ENCODE peak calls at places on chromosomes 4 and X, in six cellular contexts. One of them, this sample, is unnamed.

GRCh38 chrX:10900585-10901289 is 210.4 kb upstream of the HCCS start:
- DNase-seq in A549: peak
- DNase-seq in IMR-90: peak
- DNase-seq in sigmoid colon: no peak
- DNase-seq in body of pancreas: no peak
- DNase-seq in Peyer's patch: no peak
- DNase-seq in this sample: no peak

GRCh38 chr4:41940834-41941233 is 5.6 kb downstream of the TMEM33 start:
- DNase-seq in A549: no peak
- DNase-seq in IMR-90: peak
- DNase-seq in sigmoid colon: no peak
- DNase-seq in body of pancreas: no peak
- DNase-seq in Peyer's patch: no peak
- DNase-seq in this sample: no peak

GRCh38 chr4:54855221-54855854 is 197.6 kb downstream of the KIT start:
- DNase-seq in A549: no peak
- DNase-seq in IMR-90: no peak
- DNase-seq in sigmoid colon: no peak
- DNase-seq in body of pancreas: no peak
- DNase-seq in Peyer's patch: no peak
- DNase-seq in this sample: no peak

GRCh38 chrX:82218361-82218760 is 1016.5 kb downstream of the SH3BGRL start:
- DNase-seq in A549: peak
- DNase-seq in IMR-90: peak
- DNase-seq in sigmoid colon: no peak
- DNase-seq in body of pancreas: no peak
- DNase-seq in Peyer's patch: no peak
- DNase-seq in this sample: no peak

GRCh38 chr4:2042207-2042946 is 16.8 kb upstream of the NAT8L start:
- DNase-seq in A549: no peak
- DNase-seq in IMR-90: no peak
- DNase-seq in sigmoid colon: no peak
- DNase-seq in body of pancreas: peak
- DNase-seq in Peyer's patch: peak
- DNase-seq in this sample: no peak

GRCh38 chr4:38154681-38155588 is 194.7 kb downstream of the PTTG2 start:
- DNase-seq in A549: peak
- DNase-seq in IMR-90: no peak
- DNase-seq in sigmoid colon: no peak
- DNase-seq in body of pancreas: peak
- DNase-seq in Peyer's patch: no peak
- DNase-seq in this sample: peak

GRCh38 chr4:179415842-179416223 is 1973.6 kb upstream of the AGA start:
- DNase-seq in A549: peak
- DNase-seq in IMR-90: peak
- DNase-seq in sigmoid colon: no peak
- DNase-seq in body of pancreas: no peak
- DNase-seq in Peyer's patch: no peak
- DNase-seq in this sample: no peak

GRCh38 chrX:49184294-49185061 is 1.7 kb downstream of the PRICKLE3 start:
- DNase-seq in A549: peak
- DNase-seq in IMR-90: peak
- DNase-seq in sigmoid colon: peak
- DNase-seq in body of pancreas: peak
- DNase-seq in Peyer's patch: peak
- DNase-seq in this sample: peak

GRCh38 chr4:81152839-81153713 is 61.9 kb downstream of the PRKG2 start:
- DNase-seq in A549: no peak
- DNase-seq in IMR-90: no peak
- DNase-seq in sigmoid colon: no peak
- DNase-seq in body of pancreas: no peak
- DNase-seq in Peyer's patch: no peak
- DNase-seq in this sample: no peak

GRCh38 chr4:675980-676870 is 1.9 kb downstream of the MYL5 start:
- DNase-seq in A549: no peak
- DNase-seq in IMR-90: no peak
- DNase-seq in sigmoid colon: no peak
- DNase-seq in body of pancreas: no peak
- DNase-seq in Peyer's patch: no peak
- DNase-seq in this sample: no peak

GRCh38 chrX:8237718-8238117 is 66.7 kb upstream of the VCX2 start:
- DNase-seq in A549: no peak
- DNase-seq in IMR-90: no peak
- DNase-seq in sigmoid colon: no peak
- DNase-seq in body of pancreas: no peak
- DNase-seq in Peyer's patch: no peak
- DNase-seq in this sample: no peak

GRCh38 chr4:81486502-81486901 is 14.8 kb upstream of the RASGEF1B start:
- DNase-seq in A549: no peak
- DNase-seq in IMR-90: no peak
- DNase-seq in sigmoid colon: no peak
- DNase-seq in body of pancreas: no peak
- DNase-seq in Peyer's patch: no peak
- DNase-seq in this sample: no peak

GRCh38 chr4:55086561-55086960 is 38.8 kb downstream of the KDR start:
- DNase-seq in A549: no peak
- DNase-seq in IMR-90: no peak
- DNase-seq in sigmoid colon: no peak
- DNase-seq in body of pancreas: no peak
- DNase-seq in Peyer's patch: no peak
- DNase-seq in this sample: no peak

GRCh38 chrX:63613531-63614028 is 171.4 kb downstream of the ARHGEF9 start:
- DNase-seq in A549: no peak
- DNase-seq in IMR-90: no peak
- DNase-seq in sigmoid colon: no peak
- DNase-seq in body of pancreas: no peak
- DNase-seq in Peyer's patch: no peak
- DNase-seq in this sample: no peak

GRCh38 chrX:19388064-19388679 is 44.4 kb downstream of the PDHA1 start:
- DNase-seq in A549: no peak
- DNase-seq in IMR-90: no peak
- DNase-seq in sigmoid colon: no peak
- DNase-seq in body of pancreas: no peak
- DNase-seq in Peyer's patch: no peak
- DNase-seq in this sample: peak

GRCh38 chrX:153398275-153398960 is 2.7 kb downstream of the PNMA6E start:
- DNase-seq in A549: no peak
- DNase-seq in IMR-90: no peak
- DNase-seq in sigmoid colon: peak
- DNase-seq in body of pancreas: no peak
- DNase-seq in Peyer's patch: no peak
- DNase-seq in this sample: no peak

GRCh38 chrX:45134303-45134702 is 66.4 kb downstream of the DIPK2B start:
- DNase-seq in A549: no peak
- DNase-seq in IMR-90: no peak
- DNase-seq in sigmoid colon: no peak
- DNase-seq in body of pancreas: no peak
- DNase-seq in Peyer's patch: no peak
- DNase-seq in this sample: no peak

GRCh38 chrX:45135616-45136015 is 65.1 kb downstream of the DIPK2B start:
- DNase-seq in A549: no peak
- DNase-seq in IMR-90: no peak
- DNase-seq in sigmoid colon: no peak
- DNase-seq in body of pancreas: no peak
- DNase-seq in Peyer's patch: no peak
- DNase-seq in this sample: no peak

GRCh38 chrX:45138525-45138924 is 62.2 kb downstream of the DIPK2B start:
- DNase-seq in A549: no peak
- DNase-seq in IMR-90: no peak
- DNase-seq in sigmoid colon: no peak
- DNase-seq in body of pancreas: no peak
- DNase-seq in Peyer's patch: no peak
- DNase-seq in this sample: no peak

GRCh38 chrX:45133465-45133864 is 67.2 kb downstream of the DIPK2B start:
- DNase-seq in A549: no peak
- DNase-seq in IMR-90: no peak
- DNase-seq in sigmoid colon: no peak
- DNase-seq in body of pancreas: no peak
- DNase-seq in Peyer's patch: no peak
- DNase-seq in this sample: no peak

GRCh38 chrX:45134775-45135174 is 65.9 kb downstream of the DIPK2B start:
- DNase-seq in A549: no peak
- DNase-seq in IMR-90: no peak
- DNase-seq in sigmoid colon: no peak
- DNase-seq in body of pancreas: no peak
- DNase-seq in Peyer's patch: no peak
- DNase-seq in this sample: no peak
- H3K4me3 ChIP-seq in A549: no peak
- H3K4me3 ChIP-seq in IMR-90: no peak
- H3K4me3 ChIP-seq in sigmoid colon: no peak
- H3K4me3 ChIP-seq in body of pancreas: no peak
- H3K4me3 ChIP-seq in Peyer's patch: no peak
- H3K4me3 ChIP-seq in this sample: no peak

GRCh38 chr4:47914219-47914925 is at the start of gene NFXL1:
- DNase-seq in A549: peak
- DNase-seq in IMR-90: peak
- DNase-seq in sigmoid colon: peak
- DNase-seq in body of pancreas: peak
- DNase-seq in Peyer's patch: peak
- DNase-seq in this sample: peak
- TF ChIP-seq POLR2A in A549: peak
- TF ChIP-seq POLR2A in IMR-90: peak
- TF ChIP-seq POLR2A in sigmoid colon: peak
- TF ChIP-seq POLR2A in body of pancreas: peak
- TF ChIP-seq POLR2A in Peyer's patch: peak
- TF ChIP-seq POLR2A in this sample: no peak

GRCh38 chr4:148021706-148022105 is 289.8 kb downstream of the ARHGAP10 start:
- DNase-seq in A549: no peak
- DNase-seq in IMR-90: no peak
- DNase-seq in sigmoid colon: no peak
- DNase-seq in body of pancreas: no peak
- DNase-seq in Peyer's patch: no peak
- DNase-seq in this sample: no peak

GRCh38 chr4:148017801-148018200 is 285.9 kb downstream of the ARHGAP10 start:
- DNase-seq in A549: no peak
- DNase-seq in IMR-90: no peak
- DNase-seq in sigmoid colon: no peak
- DNase-seq in body of pancreas: peak
- DNase-seq in Peyer's patch: no peak
- DNase-seq in this sample: no peak

GRCh38 chr4:148026022-148026421 is 294.1 kb downstream of the ARHGAP10 start:
- DNase-seq in A549: no peak
- DNase-seq in IMR-90: peak
- DNase-seq in sigmoid colon: no peak
- DNase-seq in body of pancreas: peak
- DNase-seq in Peyer's patch: no peak
- DNase-seq in this sample: no peak

GRCh38 chr4:148023782-148024181 is 291.9 kb downstream of the ARHGAP10 start:
- DNase-seq in A549: no peak
- DNase-seq in IMR-90: no peak
- DNase-seq in sigmoid colon: no peak
- DNase-seq in body of pancreas: no peak
- DNase-seq in Peyer's patch: no peak
- DNase-seq in this sample: no peak

GRCh38 chr4:148022975-148023374 is 291.1 kb downstream of the ARHGAP10 start:
- DNase-seq in A549: no peak
- DNase-seq in IMR-90: no peak
- DNase-seq in sigmoid colon: no peak
- DNase-seq in body of pancreas: no peak
- DNase-seq in Peyer's patch: no peak
- DNase-seq in this sample: no peak
- H3K4me3 ChIP-seq in A549: no peak
- H3K4me3 ChIP-seq in IMR-90: no peak
- H3K4me3 ChIP-seq in sigmoid colon: no peak
- H3K4me3 ChIP-seq in body of pancreas: no peak
- H3K4me3 ChIP-seq in Peyer's patch: no peak
- H3K4me3 ChIP-seq in this sample: no peak

GRCh38 chr4:168608771-168609170 is 111.9 kb downstream of the PALLD start:
- DNase-seq in A549: no peak
- DNase-seq in IMR-90: no peak
- DNase-seq in sigmoid colon: no peak
- DNase-seq in body of pancreas: no peak
- DNase-seq in Peyer's patch: no peak
- DNase-seq in this sample: no peak

GRCh38 chr4:168607215-168607614 is 110.4 kb downstream of the PALLD start:
- DNase-seq in A549: no peak
- DNase-seq in IMR-90: no peak
- DNase-seq in sigmoid colon: no peak
- DNase-seq in body of pancreas: no peak
- DNase-seq in Peyer's patch: no peak
- DNase-seq in this sample: no peak

GRCh38 chr4:168612435-168613139 is 115.7 kb downstream of the PALLD start:
- DNase-seq in A549: peak
- DNase-seq in IMR-90: peak
- DNase-seq in sigmoid colon: no peak
- DNase-seq in body of pancreas: no peak
- DNase-seq in Peyer's patch: no peak
- DNase-seq in this sample: no peak

GRCh38 chr4:168610911-168611530 is 114.2 kb downstream of the PALLD start:
- DNase-seq in A549: no peak
- DNase-seq in IMR-90: peak
- DNase-seq in sigmoid colon: no peak
- DNase-seq in body of pancreas: no peak
- DNase-seq in Peyer's patch: no peak
- DNase-seq in this sample: no peak

DNA sequence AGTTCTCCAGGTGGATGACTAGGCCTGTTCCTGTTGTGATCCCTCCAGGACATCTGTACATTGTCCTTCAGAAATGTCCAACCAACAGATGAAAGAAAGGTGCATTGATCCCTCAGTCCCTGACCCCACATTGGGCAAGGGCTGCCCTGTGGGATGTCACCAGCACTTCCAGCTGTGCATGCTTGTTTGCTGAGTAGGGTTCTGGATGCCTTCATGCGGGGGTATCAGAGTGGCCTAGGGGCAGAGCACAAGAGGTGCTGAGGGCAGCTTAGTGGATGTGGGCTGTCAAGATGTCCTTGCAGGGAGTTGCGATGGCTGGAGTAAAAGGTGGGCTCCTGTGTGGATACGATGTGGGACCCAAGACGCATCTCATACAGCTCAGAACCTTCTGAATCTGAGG is 112.5 kb downstream of the PALLD start:
- DNase-seq in A549: no peak
- DNase-seq in IMR-90: no peak
- DNase-seq in sigmoid colon: no peak
- DNase-seq in body of pancreas: no peak
- DNase-seq in Peyer's patch: no peak
- DNase-seq in this sample: no peak
- TF ChIP-seq POLR2A in A549: no peak
- TF ChIP-seq POLR2A in IMR-90: no peak
- TF ChIP-seq POLR2A in sigmoid colon: no peak
- TF ChIP-seq POLR2A in body of pancreas: no peak
- TF ChIP-seq POLR2A in Peyer's patch: no peak
- TF ChIP-seq POLR2A in this sample: no peak

This sample was measured in lower leg skin.